ENCODE peak calls at places on chromosomes 3 and 15, in six cellular contexts. K, Y, Z, B, P and C are unnamed samples.

GRCh38 chr3:142866841-142867631 is 21.8 kb downstream of the PCOLCE2 start:
- DNase-seq in Y (peak), Z (peak), K (no peak), B (no peak), P (no peak), C (no peak)

GRCh38 chr3:55272031-55272645 is 215.0 kb downstream of the WNT5A start:
- DNase-seq in Y (no peak), K (no peak), Z (no peak), B (no peak), P (no peak), C (no peak)

GRCh38 chr3:127798716-127799115 is 23.6 kb downstream of the MGLL start:
- DNase-seq in Z (no peak), K (no peak), B (no peak), P (no peak), Y (no peak), C (no peak)

GRCh38 chr3:185308126-185308754 is 54.4 kb upstream of the EHHADH start:
- DNase-seq in P (peak), B (peak), K (no peak), Z (peak), Y (peak), C (peak)

GRCh38 chr15:69893086-69893485 is 204.6 kb downstream of the TLE3 start:
- DNase-seq in P (no peak), Z (no peak), Y (no peak), K (no peak), B (no peak), C (no peak)

GRCh38 chr3:38588995-38589937 is 60.2 kb downstream of the SCN5A start:
- DNase-seq in K (no peak), P (no peak), Y (no peak), B (no peak), Z (peak), C (no peak)

GRCh38 chr3:6491768-6492167 is 369.1 kb upstream of the GRM7 start:
- DNase-seq in P (no peak), Y (no peak), B (no peak), K (no peak), Z (no peak), C (no peak)

GRCh38 chr3:56180433-56180832 is 287.8 kb downstream of the ERC2 start:
- DNase-seq in B (no peak), Y (peak), Z (no peak), K (no peak), P (no peak), C (no peak)

GRCh38 chr15:69014454-69014853 is at the start of gene NOX5:
- DNase-seq in Z (no peak), P (peak), K (no peak), B (no peak), Y (no peak), C (no peak)

GRCh38 chr3:61985020-61985419 is 388.3 kb downstream of the FEZF2 start:
- DNase-seq in K (no peak), P (peak), Z (no peak), B (no peak), Y (no peak), C (no peak)

GRCh38 chr3:2802429-2802828 is 307.7 kb downstream of the IL5RA start:
- DNase-seq in Z (no peak), B (no peak), P (no peak), Y (no peak), K (no peak), C (no peak)

GRCh38 chr3:176939022-176939817 is 258.1 kb downstream of the TBL1XR1 start:
- DNase-seq in K (no peak), P (peak), Y (peak), B (peak), Z (peak), C (peak)

GRCh38 chr15:58520464-58520863 is 88.7 kb downstream of the LIPC start:
- DNase-seq in Z (peak), K (no peak), Y (no peak), P (no peak), B (no peak), C (no peak)

GRCh38 chr15:64774556-64775523 is 549 bp downstream of the RBPMS2 start:
- DNase-seq in Z (peak), B (peak), P (no peak), Y (no peak), K (no peak), C (no peak)

GRCh38 chr15:91522609-91523332 is 330.7 kb upstream of the SLCO3A1 start:
- DNase-seq in Z (peak), Y (peak), B (no peak), P (peak), K (no peak), C (no peak)

GRCh38 chr3:172274906-172275305 is 173.3 kb downstream of the GHSR start:
- DNase-seq in B (no peak), K (no peak), Y (no peak), P (no peak), Z (no peak), C (no peak)

GRCh38 chr3:44016818-44017217 is 224.9 kb upstream of the TOPAZ1 start:
- DNase-seq in P (no peak), Y (no peak), Z (no peak), K (no peak), B (no peak), C (no peak)

GRCh38 chr15:74604983-74605809 is 10.4 kb upstream of the CLK3 start:
- DNase-seq in Z (no peak), Y (no peak), K (no peak), B (no peak), P (no peak), C (no peak)

GRCh38 chr15:69963375-69963774 is 134.3 kb downstream of the TLE3 start:
- DNase-seq in K (no peak), B (no peak), P (no peak), Y (no peak), Z (no peak), C (no peak)

GRCh38 chr3:99484871-99485270 is 153.5 kb upstream of the COL8A1 start:
- DNase-seq in Z (no peak), Y (no peak), P (no peak), B (no peak), K (no peak), C (no peak)

GRCh38 chr15:93164409-93164808 is 75.4 kb upstream of the RGMA start:
- DNase-seq in Z (no peak), P (no peak), B (no peak), K (no peak), Y (no peak), C (no peak)

GRCh38 chr3:120418446-120418845 is 32.3 kb downstream of the FSTL1 start:
- DNase-seq in P (no peak), B (no peak), K (no peak), Z (no peak), Y (no peak), C (no peak)

GRCh38 chr3:120420360-120420759 is 30.4 kb downstream of the FSTL1 start:
- DNase-seq in Z (no peak), B (no peak), K (no peak), P (no peak), Y (no peak), C (no peak)

GRCh38 chr3:120417272-120417911 is 33.4 kb downstream of the FSTL1 start:
- DNase-seq in Z (peak), Y (peak), P (peak), B (peak), K (peak), C (peak)

GRCh38 chr3:120419797-120420196 is 31.0 kb downstream of the FSTL1 start:
- DNase-seq in Y (no peak), Z (no peak), K (no peak), B (peak), P (no peak), C (no peak)

DNA sequence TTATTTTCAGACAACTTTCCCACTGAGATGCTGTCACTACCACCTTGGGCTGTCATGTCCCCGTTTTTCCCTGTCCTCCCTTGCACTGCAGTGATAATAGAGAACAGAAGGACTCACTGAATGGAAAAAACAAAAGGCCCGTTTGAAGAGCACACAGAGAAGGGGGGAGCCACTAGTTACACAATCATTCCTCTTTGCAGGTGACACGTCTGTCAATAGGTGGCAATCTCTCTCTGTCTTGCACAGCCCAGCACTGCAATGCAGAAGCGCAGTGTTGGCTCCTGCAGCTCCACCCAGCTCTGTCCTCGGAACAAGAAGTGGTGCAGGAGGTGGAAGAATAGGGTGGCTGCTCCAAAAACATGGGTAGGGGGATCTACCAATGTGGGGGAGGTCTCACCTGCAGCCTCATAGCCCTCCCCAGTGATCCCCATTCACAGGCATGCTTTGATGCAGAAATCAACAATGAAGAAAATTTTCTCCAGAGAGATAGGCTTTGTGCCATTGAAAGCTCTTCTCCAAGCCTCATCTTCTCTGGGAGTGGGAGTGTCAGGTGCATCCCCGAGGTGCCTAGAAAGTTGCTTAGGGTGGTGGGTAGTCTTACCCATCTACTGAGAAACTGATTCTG is 31.8 kb downstream of the FSTL1 start:
- DNase-seq in K (no peak), P (no peak), Y (peak), B (peak), Z (peak), C (peak)
- TF ChIP-seq CTCF in K (peak), P (peak), Y (peak), B (peak), Z (peak), C (peak)

GRCh38 chr3:63662500-63662899 is 10.0 kb downstream of the SNTN start:
- DNase-seq in Y (no peak), Z (peak), P (no peak), B (peak), K (no peak), C (no peak)
- TF ChIP-seq CTCF in Y (no peak), Z (peak), P (peak), B (no peak), K (no peak), C (no peak)

DNA sequence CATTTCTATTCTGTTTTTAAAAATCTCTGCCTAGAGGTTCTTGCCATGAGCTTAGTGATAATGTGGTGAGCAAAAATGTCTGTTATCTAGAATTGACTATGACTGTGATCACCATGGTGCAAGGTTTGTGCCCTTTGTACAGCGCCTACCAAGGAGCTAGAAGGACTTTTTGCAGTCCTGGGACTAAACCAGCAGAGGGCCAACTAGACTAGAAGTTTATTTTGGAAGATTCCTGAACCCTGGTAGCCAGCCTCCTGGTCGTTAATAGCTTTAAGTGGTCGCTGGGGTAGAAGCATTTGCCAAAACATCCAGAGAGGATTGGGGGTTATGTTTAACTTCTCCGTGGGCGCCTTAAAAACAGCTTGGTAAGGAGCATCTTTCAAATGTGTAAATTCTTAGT is 7.8 kb downstream of the SCG5 start:
- DNase-seq in P (no peak), Z (peak), B (peak), K (no peak), Y (no peak), C (no peak)
- TF ChIP-seq CTCF in P (peak), Z (peak), B (peak), K (peak), Y (peak), C (no peak)

GRCh38 chr3:107857854-107858253 is 233.0 kb downstream of the CD47 start:
- DNase-seq in P (no peak), K (no peak), Y (no peak), B (no peak), Z (no peak), C (no peak)

GRCh38 chr3:107861422-107861821 is 229.4 kb downstream of the CD47 start:
- DNase-seq in Y (no peak), P (no peak), Z (no peak), B (no peak), K (no peak), C (no peak)

GRCh38 chr3:107850681-107851080 is 240.2 kb downstream of the CD47 start:
- DNase-seq in Y (no peak), P (no peak), K (no peak), B (no peak), Z (no peak), C (no peak)

GRCh38 chr3:107855710-107856109 is 235.1 kb downstream of the CD47 start:
- DNase-seq in K (no peak), Y (no peak), B (peak), Z (peak), P (no peak), C (no peak)
- TF ChIP-seq CTCF in K (no peak), Y (peak), B (peak), Z (peak), P (no peak), C (peak)